ENCODE peak calls at places on chromosomes 13 and 19, in five cellular contexts. A is IMR-90, G is neuronal stem cell, N is mesendoderm, B is H1. E is an unnamed sample.

GRCh38 chr19:4493104-4493928 is 21.2 kb downstream of the HDGFL2 start:
- DNase-seq in G (no peak), A (no peak), B (no peak), N (no peak), E (no peak)

GRCh38 chr13:90760639-90761038 is 586.8 kb upstream of the MIR17HG start:
- DNase-seq in B (no peak), G (no peak), N (no peak), A (no peak), E (no peak)

GRCh38 chr13:110263906-110264305 is 43.1 kb downstream of the COL4A1 start:
- DNase-seq in N (peak), B (peak), A (no peak), G (no peak), E (no peak)

GRCh38 chr19:30224689-30225606 is 147.2 kb upstream of the ZNF536 start:
- DNase-seq in N (peak), A (no peak), B (no peak), G (no peak), E (no peak)

GRCh38 chr19:392375-392970 is 16.5 kb downstream of the C2CD4C start:
- DNase-seq in A (no peak), B (no peak), G (no peak), N (no peak), E (no peak)

GRCh38 chr19:44341794-44342193 is 14.7 kb downstream of the ZNF112 start:
- DNase-seq in N (no peak), A (no peak), B (no peak), G (no peak), E (no peak)

GRCh38 chr19:56664511-56664910 is 7.0 kb downstream of the ZNF835 start:
- DNase-seq in N (no peak), A (no peak), B (no peak), G (no peak), E (no peak)

GRCh38 chr13:41356788-41357187 is 45.7 kb downstream of the NAA16 start:
- DNase-seq in G (no peak), B (no peak), A (no peak), N (no peak), E (no peak)

GRCh38 chr19:35868172-35868822 is at the start of gene APLP1:
- DNase-seq in N (peak), A (no peak), G (peak), B (peak), E (peak)

GRCh38 chr13:105914637-105915036 is 620.8 kb downstream of the EFNB2 start:
- DNase-seq in N (no peak), G (no peak), A (peak), B (no peak), E (no peak)

GRCh38 chr19:343451-343931 is 1.1 kb downstream of the MIER2 start:
- DNase-seq in N (no peak), A (no peak), G (no peak), B (no peak), E (no peak)

GRCh38 chr13:101514695-101515275 is 62.3 kb downstream of the ITGBL1 start:
- DNase-seq in B (no peak), A (peak), G (peak), N (peak), E (no peak)

GRCh38 chr19:6767081-6767356 is 216 bp downstream of the SH2D3A start:
- DNase-seq in A (no peak), G (no peak), B (no peak), N (peak), E (no peak)

GRCh38 chr13:99995104-99995502 is 13.5 kb downstream of the ZIC2 start:
- DNase-seq in B (no peak), A (no peak), N (no peak), G (no peak), E (no peak)

GRCh38 chr13:42412812-42413795 is 141.2 kb downstream of the AKAP11 start:
- DNase-seq in A (no peak), N (no peak), G (no peak), B (no peak), E (no peak)

GRCh38 chr19:48784527-48784926 is 26.3 kb downstream of the BCAT2 start:
- DNase-seq in G (no peak), B (no peak), A (no peak), N (no peak), E (no peak)

GRCh38 chr19:36894849-36895383 is 21.2 kb downstream of the ZNF829 start:
- DNase-seq in G (no peak), A (no peak), B (no peak), N (no peak), E (no peak)

DNA sequence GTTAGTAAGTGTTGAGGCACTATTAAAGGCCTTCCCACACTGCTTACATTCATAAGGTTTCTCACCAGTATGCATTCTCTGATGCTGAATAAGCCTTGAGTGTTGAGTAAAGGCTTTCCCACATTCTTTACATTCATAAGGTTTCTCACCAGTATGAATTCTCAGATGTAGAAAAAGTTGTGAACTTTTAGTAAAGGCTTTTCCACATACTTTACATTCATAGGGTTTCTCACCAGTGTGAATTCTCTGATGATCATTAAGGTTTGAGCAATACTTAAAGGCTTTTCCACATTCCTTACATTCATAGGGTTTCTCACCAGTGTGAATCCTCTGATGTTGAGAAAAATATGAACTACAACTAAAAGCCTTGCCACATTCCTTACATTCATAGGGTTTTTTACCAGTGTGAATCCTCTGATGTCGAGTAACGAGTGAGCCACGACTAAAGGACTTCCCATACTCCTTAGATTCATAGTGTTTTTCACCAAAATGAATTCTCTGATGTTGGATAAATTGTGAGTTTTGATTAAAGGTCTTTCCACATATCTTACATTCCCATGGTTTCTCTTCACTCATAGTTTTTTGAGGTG is 24.2 kb downstream of the ZNF829 start:
- DNase-seq in A (no peak), B (no peak), N (peak), G (no peak), E (no peak)
- H2BK5ac ChIP-seq in A (no peak), B (no peak), N (no peak), G (no peak), E (no peak)

GRCh38 chr19:19805480-19805879 is 16.1 kb downstream of the ZNF506 start:
- DNase-seq in G (no peak), A (no peak), B (no peak), N (no peak), E (no peak)
- H2BK5ac ChIP-seq in G (no peak), A (no peak), B (no peak), N (no peak), E (no peak)

DNA sequence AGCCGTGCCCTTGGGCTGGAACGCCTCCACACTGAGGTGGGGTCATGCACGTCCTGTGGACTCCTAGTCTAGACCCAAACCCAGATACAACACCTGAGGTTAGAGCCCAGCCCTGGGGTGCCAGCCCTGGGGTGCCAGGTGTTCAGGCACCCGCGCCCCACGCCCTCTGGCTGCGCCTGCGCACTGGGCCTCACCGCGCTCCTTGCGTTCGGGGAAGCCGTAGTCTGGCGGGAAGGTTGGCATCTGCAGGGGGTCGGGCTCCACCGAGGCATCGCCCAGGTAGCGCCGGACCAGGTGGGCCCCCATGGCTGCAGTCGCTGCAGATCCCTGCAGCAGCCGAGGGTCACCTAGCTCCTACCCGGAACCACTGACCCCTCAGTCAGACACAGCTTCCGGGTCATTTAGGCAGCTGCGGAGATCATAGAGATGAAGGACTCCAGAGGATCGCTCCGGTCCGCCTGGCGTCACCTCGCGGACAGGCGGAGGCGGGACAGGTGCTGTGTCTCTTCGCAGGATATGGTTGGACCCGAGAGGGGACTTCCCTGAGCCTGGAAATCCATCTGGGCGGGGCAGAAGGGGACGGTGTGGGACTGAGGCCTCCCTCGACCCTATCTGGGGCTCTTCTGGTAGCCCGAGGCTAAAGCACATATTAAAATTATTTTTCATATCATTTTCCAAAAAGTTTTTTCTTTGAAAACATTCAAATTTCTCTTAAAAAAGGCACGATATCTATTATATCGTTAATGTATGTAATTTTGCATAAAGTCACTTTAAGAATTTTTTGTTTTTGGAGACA is at the start of gene NDUFB7:
- DNase-seq in G (peak), A (peak), B (peak), N (peak), E (peak)
- H2BK5ac ChIP-seq in G (peak), A (peak), B (peak), N (no peak), E (no peak)

GRCh38 chr19:38665950-38666661 is 18.7 kb downstream of the ACTN4 start:
- DNase-seq in G (peak), A (peak), B (peak), N (peak), E (peak)
- H2BK5ac ChIP-seq in G (peak), A (peak), B (peak), N (peak), E (peak)

E was measured in H9.